ENCODE peak calls at places on chromosome 18, in seven cellular contexts. H, F, J, K, B, R and Q are unnamed samples.

GRCh38 chr18:5584751-5585417 is 41.1 kb upstream of the EPB41L3 start:
- DNase-seq in J (peak; percentile 30), B (no peak), R (no peak), F (peak; percentile 32), K (no peak), H (no peak), Q (no peak)

GRCh38 chr18:34514957-34515356 is 195.1 kb upstream of the DTNA start:
- DNase-seq in K (no peak), F (no peak), R (no peak), J (no peak), H (no peak), B (no peak), Q (no peak)

GRCh38 chr18:32091724-32092421 is at the start of gene RNF138:
- DNase-seq in R (peak; percentile 94), B (peak; percentile 83), H (peak; percentile 93), K (peak; percentile 95), J (peak; percentile 56), F (peak; percentile 9), Q (peak; percentile 68)

GRCh38 chr18:51149605-51150429 is 47.7 kb downstream of the MEX3C start:
- DNase-seq in R (no peak), K (no peak), B (no peak), F (no peak), H (no peak), J (peak; percentile 86), Q (no peak)

GRCh38 chr18:74624491-74624890 is 26.8 kb downstream of the ZNF407 start:
- DNase-seq in J (no peak), B (no peak), R (no peak), F (no peak), H (no peak), K (no peak), Q (no peak)

GRCh38 chr18:75107196-75107930 is 101.6 kb downstream of the PTGR3 start:
- DNase-seq in J (no peak), F (no peak), H (no peak), K (no peak), B (no peak), R (no peak), Q (no peak)

GRCh38 chr18:22684268-22684667 is 248.9 kb upstream of the RBBP8 start:
- DNase-seq in R (no peak), H (no peak), B (no peak), J (no peak), F (no peak), K (no peak), Q (no peak)

GRCh38 chr18:61274561-61274960 is 58.7 kb upstream of the CDH20 start:
- DNase-seq in F (no peak), B (no peak), H (no peak), J (no peak), R (no peak), K (no peak), Q (no peak)

GRCh38 chr18:79925656-79925979 is 25.8 kb downstream of the SLC66A2 start:
- DNase-seq in K (peak; percentile 9), F (no peak), J (no peak), B (no peak), H (no peak), R (no peak), Q (no peak)

GRCh38 chr18:29737190-29737589 is 1305.4 kb downstream of the DSC3 start:
- DNase-seq in R (no peak), B (no peak), K (no peak), F (no peak), H (no peak), J (no peak), Q (no peak)

GRCh38 chr18:36519358-36519757 is 221.8 kb downstream of the FHOD3 start:
- DNase-seq in R (no peak), H (no peak), J (peak; percentile 24), B (no peak), F (no peak), K (no peak), Q (no peak)

DNA sequence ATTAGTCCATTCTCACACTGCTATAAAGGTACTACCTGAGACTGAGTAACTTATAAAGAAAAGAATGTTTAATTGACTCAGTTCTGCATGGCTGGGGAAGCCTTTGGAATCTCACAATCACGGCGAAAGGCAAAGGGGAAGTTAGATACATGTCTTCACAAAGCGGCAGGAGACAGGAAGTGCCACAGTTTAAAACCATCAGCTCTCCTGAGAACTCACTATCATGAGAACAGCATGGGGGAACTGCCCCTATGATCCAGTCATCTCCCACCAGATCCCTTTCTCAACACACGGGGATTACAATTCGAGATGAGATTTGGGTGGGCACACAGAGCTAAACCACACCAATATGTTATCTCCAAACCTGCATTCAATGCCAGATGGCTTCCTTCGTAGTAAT is 716.1 kb downstream of the DCC start:
- DNase-seq in J (no peak), K (no peak), H (no peak), R (no peak), B (no peak), F (no peak), Q (no peak)
- H3K27ac ChIP-seq in J (no peak overlapping the region), K (no peak overlapping the region), H (no peak overlapping the region), R (no peak overlapping the region), B (no peak overlapping the region), F (no peak overlapping the region), Q (no peak overlapping the region)

GRCh38 chr18:60090170-60090569 is 190.4 kb downstream of the PMAIP1 start:
- DNase-seq in K (no peak), R (no peak), B (no peak), H (no peak), J (no peak), F (no peak), Q (no peak)
- TF ChIP-seq CTCF in K (no peak), R (no peak), B (no peak), H (no peak), J (peak; percentile 8), F (no peak), Q (no peak)

GRCh38 chr18:48866028-48866733 is 84.6 kb downstream of the SMAD7 start:
- DNase-seq in B (no peak), F (no peak), R (no peak), J (no peak), K (peak; percentile 57), H (peak; percentile 56), Q (no peak)

GRCh38 chr18:48866856-48867255 is 83.9 kb downstream of the SMAD7 start:
- DNase-seq in K (peak; percentile 4), F (no peak), J (no peak), R (no peak), B (no peak), H (no peak), Q (no peak)

GRCh38 chr18:48869591-48869990 is 81.2 kb downstream of the SMAD7 start:
- DNase-seq in F (no peak), B (no peak), R (no peak), J (no peak), H (no peak), K (peak; percentile 32), Q (no peak)

GRCh38 chr18:48868468-48869466 is 82.0 kb downstream of the SMAD7 start:
- DNase-seq in H (peak; percentile 48), F (no peak), J (no peak), B (no peak), R (no peak), K (peak; percentile 62), Q (no peak)

DNA sequence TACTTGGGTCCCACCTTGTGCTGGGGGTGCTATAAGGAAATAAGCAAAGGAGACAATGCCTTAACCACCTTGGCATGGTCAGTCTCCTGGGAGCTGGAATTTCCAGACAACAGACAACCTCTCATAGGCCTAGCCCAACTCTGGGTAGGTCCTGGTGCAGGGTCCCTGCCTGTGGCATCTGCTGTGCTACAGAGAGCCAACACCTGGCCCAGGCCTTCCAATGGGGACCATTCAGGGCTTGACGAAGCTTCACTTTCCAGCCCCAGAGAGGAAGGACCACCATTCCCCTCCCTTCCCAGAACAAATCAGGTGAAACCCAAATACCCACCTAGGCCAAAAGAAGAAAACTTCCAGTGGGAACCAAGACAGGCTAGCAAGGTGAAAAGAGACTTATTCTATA is 82.8 kb downstream of the SMAD7 start:
- DNase-seq in K (peak; percentile 16), J (no peak), R (no peak), H (no peak), F (no peak), B (no peak), Q (no peak)
- H3K27ac ChIP-seq in K (no peak overlapping the region), J (no peak overlapping the region), R (no peak overlapping the region), H (peak overlapping the region; percentile 67), F (no peak overlapping the region), B (no peak overlapping the region), Q (no peak overlapping the region)

DNA sequence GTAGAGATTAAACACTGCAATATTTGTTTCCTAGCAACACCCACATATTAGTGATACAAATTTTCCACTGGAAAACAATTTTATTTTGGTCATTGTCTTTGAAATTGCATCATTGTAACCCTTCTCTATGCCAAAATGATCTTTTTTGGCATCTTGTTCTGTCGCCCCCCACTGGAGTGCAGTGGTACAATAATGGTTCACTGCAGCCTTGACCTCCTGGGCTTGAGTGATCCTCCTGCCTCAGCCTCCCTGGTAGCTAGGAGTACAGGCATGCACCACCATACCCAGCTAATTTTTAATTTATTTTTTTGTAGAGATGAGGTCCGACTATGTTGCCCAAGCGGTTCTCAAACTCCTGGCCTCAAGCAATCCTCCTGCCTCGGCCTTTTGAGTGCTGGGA is 117.4 kb downstream of the PIK3C3 start:
- DNase-seq in K (no peak), F (no peak), H (no peak), J (no peak), B (no peak), R (no peak), Q (no peak)
- TF ChIP-seq CTCF in K (no peak), F (peak; percentile 12), H (no peak), J (no peak), B (no peak), R (no peak), Q (no peak)